ENCODE peak calls at places on chromosomes 1 and 21, in eight cellular contexts. I, M, B, W, E, G, Q and O are unnamed samples.

GRCh38 chr1:44842763-44843655 is at the start of gene PTCH2:
- DNase-seq in I (peak), M (peak), B (no peak), W (peak), E (no peak), G (peak), Q (no peak), O (no peak)

GRCh38 chr1:98500324-98500723 is 161.2 kb upstream of the SNX7 start:
- DNase-seq in I (no peak), M (no peak), B (no peak), W (no peak), E (no peak), G (peak), Q (no peak), O (no peak)

GRCh38 chr1:27979151-27979858 is 19.5 kb downstream of the XKR8 start:
- DNase-seq in I (peak), M (peak), B (no peak), W (peak), E (peak), G (peak), Q (no peak), O (peak)

GRCh38 chr1:25041869-25042268 is 111.8 kb upstream of the RUNX3 start:
- DNase-seq in I (no peak), M (no peak), B (no peak), W (no peak), E (no peak), G (no peak), Q (no peak), O (no peak)

GRCh38 chr1:51491166-51491981 is 27.7 kb downstream of the EPS15 start:
- DNase-seq in I (peak), M (no peak), B (no peak), W (no peak), E (no peak), G (no peak), Q (no peak), O (no peak)

GRCh38 chr1:162859210-162859609 is 1.8 kb downstream of the CCDC190 start:
- DNase-seq in I (no peak), M (no peak), B (no peak), W (no peak), E (no peak), G (no peak), Q (no peak), O (no peak)

GRCh38 chr1:173024543-173024942 is 26.2 kb downstream of the TNFSF18 start:
- DNase-seq in I (no peak), M (no peak), B (no peak), W (no peak), E (no peak), G (no peak), Q (no peak), O (no peak)

GRCh38 chr1:231041705-231042261 is 1.7 kb upstream of the FAM89A start:
- DNase-seq in I (no peak), M (no peak), B (no peak), W (no peak), E (no peak), G (no peak), Q (no peak), O (no peak)

GRCh38 chr21:36100971-36101641 is 31.3 kb downstream of the CBR1 start:
- DNase-seq in I (no peak), M (no peak), B (no peak), W (no peak), E (no peak), G (no peak), Q (no peak), O (no peak)

GRCh38 chr1:163072658-163073057 is 3.5 kb downstream of the RGS4 start:
- DNase-seq in I (no peak), M (no peak), B (no peak), W (peak), E (no peak), G (peak), Q (no peak), O (peak)

GRCh38 chr1:113874017-113874879 is 2.7 kb upstream of the PTPN22 start:
- DNase-seq in I (no peak), M (no peak), B (no peak), W (peak), E (no peak), G (peak), Q (no peak), O (peak)
- TF ChIP-seq CTCF in I (peak), M (no peak), B (peak), W (peak), E (peak), G (peak), Q (no peak), O (peak)

DNA sequence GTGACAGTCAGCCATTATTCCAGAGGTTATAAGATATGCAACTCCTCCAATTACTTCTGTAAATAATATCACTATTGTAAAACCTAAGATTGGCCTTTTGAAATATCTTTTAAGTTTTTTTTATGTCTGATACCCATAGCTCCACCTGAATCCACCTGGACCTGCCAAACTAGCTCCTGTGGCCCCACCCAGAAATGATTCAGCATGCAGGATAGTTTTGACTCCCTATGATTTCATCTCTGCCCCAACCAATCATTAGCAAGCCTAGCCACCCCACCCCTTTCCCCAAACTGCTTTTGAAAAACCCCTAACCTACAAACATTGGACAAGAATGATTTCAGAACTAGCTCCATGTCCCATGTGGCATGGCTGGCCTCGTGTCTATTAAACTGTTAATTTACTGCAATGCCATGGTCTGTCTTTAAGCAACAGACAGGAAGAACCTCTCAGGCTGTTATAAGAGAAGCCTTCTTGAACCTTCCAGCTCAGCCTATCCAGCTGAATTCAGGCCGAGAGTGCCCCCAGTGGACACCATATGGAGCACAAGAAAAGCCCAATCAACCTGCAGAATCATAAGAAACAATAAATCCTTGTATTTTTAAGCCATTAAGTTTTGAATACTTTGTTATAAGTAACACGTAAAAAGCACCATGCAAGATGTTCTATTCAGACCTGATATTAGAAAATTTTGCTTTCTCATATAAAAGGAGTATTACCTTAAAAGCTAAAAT is 263.0 kb upstream of the ZRANB2 start:
- DNase-seq in I (no peak), M (no peak), B (no peak), W (no peak), E (no peak), G (no peak), Q (no peak), O (no peak)
- TF ChIP-seq CTCF in I (peak), M (no peak), B (no peak), W (peak), E (no peak), G (peak), Q (no peak), O (no peak)

DNA sequence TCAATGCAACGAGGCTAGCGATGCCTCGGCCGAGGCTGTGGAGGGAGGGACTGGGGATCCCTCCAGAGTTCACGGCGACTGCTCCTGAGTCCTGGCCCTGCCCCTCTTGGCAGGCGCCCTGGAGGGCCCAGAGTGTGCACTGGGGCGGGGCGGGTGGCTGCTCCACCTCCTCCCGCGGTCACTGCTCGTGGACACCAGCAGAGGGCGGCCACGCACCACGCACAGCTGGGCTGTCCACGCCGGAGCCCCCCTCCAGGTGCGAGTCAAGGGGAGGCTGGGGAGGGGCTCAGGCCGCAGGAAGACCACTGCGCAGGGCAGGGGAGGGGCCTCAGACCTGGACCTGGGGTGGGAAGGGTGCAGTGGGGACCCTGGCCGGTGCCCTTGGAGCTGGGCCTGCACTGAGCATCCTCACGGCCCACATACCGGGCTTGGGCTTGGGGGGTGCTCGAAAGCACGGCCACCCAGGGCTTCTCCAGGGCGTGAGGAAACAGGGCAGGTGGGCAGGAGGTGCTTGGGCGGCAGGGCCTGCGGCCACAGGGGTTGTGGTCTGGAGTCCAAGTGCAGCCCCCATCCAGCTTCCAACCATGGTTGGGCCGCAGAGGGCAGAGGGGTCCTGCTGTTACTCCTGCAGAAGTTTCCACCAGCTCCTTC is 20.6 kb upstream of the TTC34 start:
- DNase-seq in I (peak), M (peak), B (no peak), W (peak), E (no peak), G (no peak), Q (no peak), O (no peak)
- TF ChIP-seq CTCF in I (no peak), M (peak), B (peak), W (no peak), E (peak), G (no peak), Q (no peak), O (no peak)

GRCh38 chr1:36306210-36306901 is at the start of gene SH3D21:
- DNase-seq in I (peak), M (no peak), B (no peak), W (peak), E (no peak), G (peak), Q (no peak), O (peak)
- TF ChIP-seq CTCF in I (peak), M (peak), B (peak), W (peak), E (peak), G (no peak), Q (no peak), O (peak)

GRCh38 chr1:179883040-179883501 is 986 bp downstream of the TOR1AIP1 start:
- DNase-seq in I (peak), M (peak), B (no peak), W (peak), E (no peak), G (no peak), Q (no peak), O (no peak)
- TF ChIP-seq CTCF in I (no peak), M (no peak), B (no peak), W (no peak), E (no peak), G (no peak), Q (no peak), O (peak)